ENCODE peak calls at places on chromosomes 16 and 17, in six cellular contexts. U is CD4-positive, alpha-beta T cell; O is endodermal cell; R is ascending aorta; Z is breast epithelium; F is stomach. D is an unnamed sample.

GRCh38 chr16:59044616-59045015 is 310.5 kb upstream of the GOT2 start:
- DNase-seq in U (no peak), O (no peak), R (no peak), Z (no peak), F (no peak), D (no peak)

GRCh38 chr17:42459256-42459982 is 741 bp downstream of the ATP6V0A1 start:
- DNase-seq in U (no peak), O (peak; percentile 77), R (no peak), Z (peak; percentile 56), F (peak; percentile 40), D (peak; percentile 29)

GRCh38 chr17:49676276-49676868 is 1.5 kb downstream of the SPOP start:
- DNase-seq in U (no peak), O (no peak), R (no peak), Z (no peak), F (no peak), D (no peak)

GRCh38 chr17:51585514-51586104 is 325.3 kb downstream of the UTP18 start:
- DNase-seq in U (no peak), O (peak; percentile 90), R (no peak), Z (no peak), F (peak; percentile 26), D (no peak)

GRCh38 chr17:68431661-68432071 is 25.6 kb downstream of the WIPI1 start:
- DNase-seq in U (peak; percentile 52), O (peak; percentile 81), R (no peak), Z (no peak), F (no peak), D (no peak)

GRCh38 chr17:61395983-61396585 is 3.6 kb upstream of the TBX2 start:
- DNase-seq in U (no peak), O (peak; percentile 75), R (no peak), Z (no peak), F (no peak), D (no peak)

GRCh38 chr16:48503779-48504178 is 106.2 kb downstream of the N4BP1 start:
- DNase-seq in U (no peak), O (no peak), R (no peak), Z (no peak), F (no peak), D (no peak)

GRCh38 chr17:16977932-16978331 is 6.0 kb upstream of the TNFRSF13B start:
- DNase-seq in U (no peak), O (no peak), R (no peak), Z (no peak), F (no peak), D (no peak)

GRCh38 chr16:80924372-80924978 is 82.2 kb downstream of the CMC2 start:
- DNase-seq in U (no peak), O (peak; percentile 95), R (no peak), Z (no peak), F (peak; percentile 80), D (no peak)

GRCh38 chr17:74737299-74738050 is 419 bp downstream of the RAB37 start:
- DNase-seq in U (peak; percentile 47), O (peak; percentile 95), R (no peak), Z (no peak), F (no peak), D (no peak)

GRCh38 chr17:78458091-78458490 is 79.6 kb downstream of the PGS1 start:
- DNase-seq in U (no peak), O (no peak), R (no peak), Z (no peak), F (no peak), D (no peak)

GRCh38 chr16:15485175-15485574 is 50.8 kb downstream of the BMERB1 start:
- DNase-seq in U (no peak), O (no peak), R (no peak), Z (no peak), F (no peak), D (no peak)

GRCh38 chr16:72101195-72101594 is 7.5 kb downstream of the DHX38 start:
- DNase-seq in U (no peak), O (no peak), R (no peak), Z (no peak), F (no peak), D (no peak)

GRCh38 chr16:22232277-22233049 is 26.4 kb downstream of the EEF2K start:
- DNase-seq in U (no peak), O (no peak), R (no peak), Z (peak; percentile 90), F (peak; percentile 90), D (no peak)
- H3K27ac ChIP-seq in U (no peak overlapping the region), O (no peak overlapping the region), R (peak overlapping the region; percentile 15), Z (peak overlapping the region; percentile 80), F (peak overlapping the region; percentile 54), D (no peak overlapping the region)

DNA sequence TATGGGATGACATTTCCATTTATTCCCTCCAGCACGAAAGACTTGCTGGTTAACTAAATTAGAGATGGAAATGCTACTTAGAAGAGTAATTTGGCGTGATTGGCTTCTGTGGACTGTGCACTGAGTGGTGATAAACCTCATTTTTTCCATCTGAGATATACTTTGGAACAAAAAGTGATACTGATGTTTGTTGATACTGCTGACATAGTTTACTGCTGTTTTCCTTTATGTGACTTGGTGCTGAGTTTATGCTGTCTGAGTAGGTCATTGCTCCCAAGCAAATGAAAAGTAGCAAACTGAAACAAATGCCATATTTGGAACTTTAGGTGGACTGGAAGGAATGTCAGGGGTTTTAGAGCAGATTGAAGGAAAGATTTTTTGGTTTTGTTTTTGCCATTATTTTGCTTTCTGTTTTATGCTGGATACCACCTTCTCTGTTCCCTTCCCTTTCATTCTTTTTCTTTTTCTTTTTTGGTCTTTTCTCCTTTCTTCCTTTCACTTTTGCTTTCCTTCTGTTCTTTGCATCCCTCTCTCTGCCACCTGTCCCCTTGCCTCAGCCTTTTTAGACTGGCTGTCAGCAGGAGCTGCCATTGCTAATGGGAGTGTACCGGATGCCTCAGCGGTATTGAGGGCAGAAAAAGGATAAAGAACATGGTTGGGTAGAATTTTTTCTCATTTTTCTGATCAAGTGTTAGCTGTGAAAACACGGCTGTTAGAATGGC is 41.8 kb downstream of the NUP93 start:
- DNase-seq in U (no peak), O (no peak), R (no peak), Z (no peak), F (no peak), D (no peak)
- H3K27ac ChIP-seq in U (no peak overlapping the region), O (no peak overlapping the region), R (peak overlapping the region; percentile 53), Z (no peak overlapping the region), F (no peak overlapping the region), D (no peak overlapping the region)

DNA sequence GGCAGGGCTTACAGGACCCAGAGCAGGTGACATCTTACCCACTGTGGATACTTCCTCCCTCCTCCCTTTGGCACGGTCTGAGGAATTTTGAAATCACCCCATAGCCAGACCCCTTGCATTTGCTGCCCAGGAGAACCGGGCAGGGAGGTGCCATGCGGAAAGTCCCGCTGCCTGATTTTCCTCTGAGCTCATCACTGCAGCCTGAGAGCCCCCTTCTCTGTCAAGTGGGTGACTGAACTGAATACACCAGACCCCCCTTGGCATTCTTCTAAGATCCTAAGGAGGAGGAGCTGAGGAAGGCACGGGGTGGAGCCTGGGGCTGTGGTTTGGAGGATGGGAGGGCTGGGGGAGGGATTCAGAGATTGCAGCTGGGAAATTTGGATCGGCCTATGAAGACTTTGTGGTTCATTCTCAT is 173.4 kb downstream of the RAB11FIP4 start:
- DNase-seq in U (no peak), O (peak; percentile 79), R (no peak), Z (no peak), F (no peak), D (no peak)
- H3K27ac ChIP-seq in U (no peak overlapping the region), O (no peak overlapping the region), R (peak overlapping the region; percentile 91), Z (peak overlapping the region; percentile 90), F (peak overlapping the region; percentile 38), D (no peak overlapping the region)

DNA sequence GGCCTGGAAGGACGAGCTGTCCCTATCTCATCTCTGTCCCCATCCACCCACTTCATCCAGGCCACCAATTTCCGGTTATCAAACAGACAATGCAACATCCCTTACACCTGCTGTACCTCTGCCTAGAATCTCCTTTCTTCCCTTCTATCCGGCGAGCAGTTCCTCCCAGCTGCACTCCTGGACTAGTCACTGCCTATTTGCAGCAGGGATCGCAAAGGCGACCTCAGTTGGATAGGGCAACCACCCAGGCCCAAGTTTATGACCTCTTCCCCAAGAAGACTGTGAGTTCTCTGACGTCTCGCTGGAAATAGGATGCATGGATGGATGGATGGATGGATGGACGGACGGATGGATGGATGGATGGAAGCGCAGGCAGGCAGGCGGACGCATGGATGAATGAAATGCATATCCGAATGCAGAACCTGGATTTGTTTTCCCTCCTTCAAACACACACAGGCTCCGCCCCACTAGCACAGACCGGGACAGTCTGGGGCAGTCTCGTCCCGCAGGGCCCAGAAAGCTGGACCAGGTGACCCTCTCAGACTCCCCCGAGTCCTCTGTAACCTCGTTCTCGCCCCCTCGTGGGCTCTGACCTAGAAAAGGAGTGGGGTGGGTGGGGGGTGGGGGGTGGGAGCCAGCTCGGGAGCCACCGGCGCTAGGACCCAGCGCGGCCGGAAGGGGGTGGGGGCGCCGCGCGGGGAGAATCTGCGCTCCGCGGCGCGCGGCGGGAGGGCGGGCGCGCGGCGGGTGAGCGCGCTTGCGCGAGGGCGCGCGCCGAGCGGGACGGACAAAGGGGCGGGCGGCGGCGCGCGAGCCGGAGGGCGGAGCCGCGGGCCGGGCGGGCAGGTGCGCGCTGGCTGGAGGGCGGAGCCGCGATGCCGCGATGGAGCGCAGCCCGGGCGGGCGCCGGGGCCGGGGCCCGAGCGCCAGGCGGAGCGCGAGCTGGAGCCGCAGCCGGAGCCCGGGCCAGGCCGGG is at the start of gene SBK1:
- DNase-seq in U (peak; percentile 83), O (peak; percentile 89), R (no peak), Z (peak; percentile 61), F (peak; percentile 87), D (peak; percentile 42)
- H3K27ac ChIP-seq in U (peak within 1 kb of the TSS; percentile 67), O (peak within 1 kb of the TSS; percentile 93), R (no peak within 1 kb of the TSS), Z (peak within 1 kb of the TSS; percentile 75), F (peak within 1 kb of the TSS; percentile 66), D (peak within 1 kb of the TSS; percentile 66)